ENCODE peak calls at places on chromosomes 12 and 14, in six cellular contexts. J is HCT116, N is GM12878, C is K562, Z is H1, P is HepG2. U is an unnamed sample.

GRCh38 chr12:109763201-109763841 is 49.7 kb downstream of the FAM222A start:
- DNase-seq in J (no peak), N (no peak), C (no peak), Z (no peak), P (no peak), U (no peak)

GRCh38 chr12:43147893-43148292 is 404.1 kb downstream of the ADAMTS20 start:
- DNase-seq in J (no peak), N (no peak), C (no peak), Z (no peak), P (no peak), U (no peak)

GRCh38 chr12:69497308-69498026 is 27.3 kb downstream of the FRS2 start:
- DNase-seq in J (no peak), N (peak; percentile 35), C (no peak), Z (no peak), P (no peak), U (no peak)

GRCh38 chr12:60278209-60278608 is 682.4 kb downstream of the SLC16A7 start:
- DNase-seq in J (no peak), N (no peak), C (no peak), Z (no peak), P (no peak), U (no peak)

GRCh38 chr12:238116-238515 is 24.2 kb upstream of the SLC6A12 start:
- DNase-seq in J (no peak), N (no peak), C (no peak), Z (no peak), P (no peak), U (no peak)

GRCh38 chr12:5473076-5473475 is 41.2 kb downstream of the NTF3 start:
- DNase-seq in J (no peak), N (no peak), C (no peak), Z (no peak), P (no peak), U (no peak)

GRCh38 chr12:56128669-56129209 is 672 bp downstream of the ESYT1 start:
- DNase-seq in J (no peak), N (no peak), C (no peak), Z (no peak), P (no peak), U (no peak)

GRCh38 chr14:49975799-49976198 is 82.9 kb downstream of the ARF6 start:
- DNase-seq in J (peak; percentile 47), N (no peak), C (no peak), Z (no peak), P (no peak), U (no peak)

GRCh38 chr14:24428628-24429394 is 657 bp downstream of the CBLN3 start:
- DNase-seq in J (no peak), N (no peak), C (no peak), Z (no peak), P (no peak), U (no peak)

GRCh38 chr12:60235261-60235660 is 639.4 kb downstream of the SLC16A7 start:
- DNase-seq in J (no peak), N (no peak), C (no peak), Z (no peak), P (no peak), U (no peak)

GRCh38 chr12:101407054-101407437 is 526 bp downstream of the ARL1 start:
- DNase-seq in J (no peak), N (no peak), C (no peak), Z (no peak), P (peak; percentile 6), U (no peak)

GRCh38 chr12:57372233-57372632 is 58.6 kb downstream of the R3HDM2 start:
- DNase-seq in J (no peak), N (no peak), C (no peak), Z (no peak), P (no peak), U (no peak)

GRCh38 chr12:6276936-6277615 is 33.4 kb upstream of the PLEKHG6 start:
- DNase-seq in J (no peak), N (no peak), C (no peak), Z (no peak), P (no peak), U (no peak)

GRCh38 chr12:67042697-67043131 is 226.4 kb upstream of the CAND1 start:
- DNase-seq in J (no peak), N (no peak), C (no peak), Z (no peak), P (no peak), U (no peak)

GRCh38 chr14:98819132-98819866 is 452.7 kb downstream of the BCL11B start:
- DNase-seq in J (no peak), N (no peak), C (no peak), Z (peak; percentile 86), P (no peak), U (peak; percentile 38)

GRCh38 chr12:55037349-55037748 is 17.6 kb downstream of the NEUROD4 start:
- DNase-seq in J (no peak), N (no peak), C (no peak), Z (no peak), P (no peak), U (no peak)

GRCh38 chr14:91573528-91573893 is 63.4 kb upstream of the PPP4R3A start:
- DNase-seq in J (no peak), N (no peak), C (no peak), Z (no peak), P (no peak), U (no peak)

GRCh38 chr12:81252228-81252627 is 174.3 kb downstream of the ACSS3 start:
- DNase-seq in J (no peak), N (no peak), C (no peak), Z (no peak), P (no peak), U (no peak)

GRCh38 chr12:91937033-91937432 is 208.6 kb downstream of the BTG1 start:
- DNase-seq in J (no peak), N (no peak), C (no peak), Z (no peak), P (no peak), U (no peak)

GRCh38 chr14:59428581-59429012 is 36.6 kb downstream of the GPR135 start:
- DNase-seq in J (no peak), N (no peak), C (no peak), Z (no peak), P (no peak), U (no peak)

GRCh38 chr12:15693233-15693911 is 95.8 kb downstream of the EPS8 start:
- DNase-seq in J (no peak), N (no peak), C (no peak), Z (no peak), P (no peak), U (no peak)

GRCh38 chr14:96255501-96256366 is at the start of gene BDKRB1:
- DNase-seq in J (no peak), N (no peak), C (no peak), Z (no peak), P (no peak), U (no peak)

GRCh38 chr12:102059343-102059742 is 2.4 kb downstream of the WASHC3 start:
- DNase-seq in J (no peak), N (no peak), C (no peak), Z (no peak), P (peak; percentile 89), U (no peak)

GRCh38 chr14:99946652-99947489 is 118.4 kb upstream of the EVL start:
- DNase-seq in J (no peak), N (no peak), C (peak; percentile 78), Z (no peak), P (no peak), U (no peak)

GRCh38 chr12:42759622-42760273 is 170.2 kb upstream of the PRICKLE1 start:
- DNase-seq in J (no peak), N (no peak), C (no peak), Z (no peak), P (no peak), U (no peak)

GRCh38 chr14:59067135-59067894 is 121.2 kb upstream of the DAAM1 start:
- DNase-seq in J (no peak), N (no peak), C (no peak), Z (no peak), P (no peak), U (no peak)

GRCh38 chr12:88639361-88639760 is 59.1 kb upstream of the KITLG start:
- DNase-seq in J (no peak), N (no peak), C (no peak), Z (no peak), P (no peak), U (no peak)

GRCh38 chr14:77682158-77682553 is 25.7 kb downstream of the ALKBH1 start:
- DNase-seq in J (no peak), N (no peak), C (no peak), Z (no peak), P (peak; percentile 27), U (no peak)

GRCh38 chr14:100568164-100568997 is 18.8 kb downstream of the BEGAIN start:
- DNase-seq in J (no peak), N (no peak), C (peak; percentile 17), Z (no peak), P (no peak), U (no peak)

GRCh38 chr12:3355378-3355900 is 135.6 kb upstream of the PRMT8 start:
- DNase-seq in J (no peak), N (no peak), C (no peak), Z (no peak), P (no peak), U (no peak)
- TF ChIP-seq ZNF274 in J (no peak), N (no peak), C (no peak), Z (no peak), P (no peak), U (no peak)

GRCh38 chr12:34368079-34368478 is 345.8 kb downstream of the ALG10 start:
- DNase-seq in J (no peak), N (no peak), C (no peak), Z (no peak), P (no peak), U (no peak)
- H3K9me3 ChIP-seq in J (no peaks in the 10 kb centered on the region), N (no peaks in the 10 kb centered on the region), C (no peaks in the 10 kb centered on the region), Z (peaks cover 100% of the 10 kb centered on the region), P (no peaks in the 10 kb centered on the region), U (no peaks in the 10 kb centered on the region)

GRCh38 chr14:102434647-102435175 is 72.0 kb downstream of the TECPR2 start:
- DNase-seq in J (no peak), N (no peak), C (no peak), Z (no peak), P (no peak), U (no peak)

GRCh38 chr14:102442241-102443211 is 67.0 kb downstream of the ANKRD9 start:
- DNase-seq in J (no peak), N (no peak), C (no peak), Z (no peak), P (peak; percentile 85), U (no peak)

GRCh38 chr14:102440392-102440791 is 69.2 kb downstream of the ANKRD9 start:
- DNase-seq in J (no peak), N (no peak), C (no peak), Z (no peak), P (no peak), U (no peak)

GRCh38 chr14:102437997-102438922 is 71.3 kb downstream of the ANKRD9 start:
- DNase-seq in J (peak; percentile 59), N (peak; percentile 37), C (peak; percentile 85), Z (peak; percentile 75), P (peak; percentile 59), U (peak; percentile 70)

DNA sequence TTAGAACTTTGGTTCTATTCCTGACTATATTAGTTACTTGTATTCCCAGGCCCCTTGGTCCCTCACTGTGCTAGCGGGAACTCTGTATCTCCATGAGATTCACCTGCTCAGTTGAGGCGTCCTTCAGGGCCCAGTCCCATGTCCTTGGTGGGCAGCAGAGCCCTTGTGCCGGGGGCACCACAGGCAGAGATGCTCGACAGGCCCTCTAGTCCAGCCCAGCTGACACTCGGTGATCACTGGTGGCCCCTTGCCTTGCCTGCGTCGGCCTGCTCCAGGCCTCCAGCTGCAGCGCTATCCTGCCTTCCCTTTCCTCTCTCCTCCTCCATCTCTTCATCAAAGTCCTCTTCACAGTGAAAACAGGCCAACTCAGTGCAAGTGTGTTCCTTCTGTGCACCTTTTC is 70.0 kb downstream of the ANKRD9 start:
- DNase-seq in J (no peak), N (no peak), C (no peak), Z (no peak), P (no peak), U (no peak)
- TF ChIP-seq ZNF274 in J (no peak), N (no peak), C (no peak), Z (no peak), P (no peak), U (no peak)

GRCh38 chr12:117433878-117434277 is 72.5 kb upstream of the NOS1 start:
- DNase-seq in J (no peak), N (no peak), C (no peak), Z (no peak), P (no peak), U (no peak)
- H3K9me3 ChIP-seq in J (no peaks in the 10 kb centered on the region), N (no peaks in the 10 kb centered on the region), C (no peaks in the 10 kb centered on the region), Z (no peaks in the 10 kb centered on the region), P (no peaks in the 10 kb centered on the region), U (no peaks in the 10 kb centered on the region)

U was measured in NT2/D1.